ENCODE peak calls at places on chromosomes 11 and 22, in four cellular contexts. One of them, this sample, is unnamed.
A peak's percentile ranks its signal among the peaks of the same experiment; 100 is the strongest.

GRCh38 chr11:40722179-40722795 is 737.2 kb downstream of the LRRC4C start:
- DNase-seq in AG04450: no peak
- DNase-seq in PC-9: peak; percentile 4
- DNase-seq in left ventricle myocardium inferior: no peak
- DNase-seq in this sample: peak; percentile 28

GRCh38 chr11:131912127-131912526 is 541.7 kb downstream of the NTM start:
- DNase-seq in AG04450: no peak
- DNase-seq in PC-9: no peak
- DNase-seq in left ventricle myocardium inferior: no peak
- DNase-seq in this sample: no peak

GRCh38 chr22:44622147-44622427 is 79.9 kb upstream of the PRR5 start:
- DNase-seq in AG04450: no peak
- DNase-seq in PC-9: peak; percentile 15
- DNase-seq in left ventricle myocardium inferior: no peak
- DNase-seq in this sample: no peak

GRCh38 chr22:19105867-19106802 is 16.1 kb downstream of the DGCR2 start:
- DNase-seq in AG04450: no peak
- DNase-seq in PC-9: no peak
- DNase-seq in left ventricle myocardium inferior: no peak
- DNase-seq in this sample: no peak

GRCh38 chr22:36328635-36329216 is 59.0 kb downstream of the MYH9 start:
- DNase-seq in AG04450: peak; percentile 85
- DNase-seq in PC-9: peak; percentile 64
- DNase-seq in left ventricle myocardium inferior: peak; percentile 63
- DNase-seq in this sample: peak; percentile 92

GRCh38 chr22:32661737-32662586 is 139.5 kb upstream of the TIMP3 start:
- DNase-seq in AG04450: no peak
- DNase-seq in PC-9: no peak
- DNase-seq in left ventricle myocardium inferior: no peak
- DNase-seq in this sample: no peak

GRCh38 chr11:115709297-115709696 is 205.1 kb upstream of the CADM1 start:
- DNase-seq in AG04450: no peak
- DNase-seq in PC-9: no peak
- DNase-seq in left ventricle myocardium inferior: no peak
- DNase-seq in this sample: no peak

GRCh38 chr22:25482868-25483639 is 81.4 kb upstream of the GRK3 start:
- DNase-seq in AG04450: no peak
- DNase-seq in PC-9: no peak
- DNase-seq in left ventricle myocardium inferior: no peak
- DNase-seq in this sample: no peak

GRCh38 chr11:133134561-133135173 is 397.6 kb downstream of the OPCML start:
- DNase-seq in AG04450: no peak
- DNase-seq in PC-9: peak; percentile 24
- DNase-seq in left ventricle myocardium inferior: peak; percentile 34
- DNase-seq in this sample: peak; percentile 37

GRCh38 chr22:19767427-19768380 is 7.1 kb downstream of the TBX1 start:
- DNase-seq in AG04450: no peak
- DNase-seq in PC-9: peak; percentile 39
- DNase-seq in left ventricle myocardium inferior: peak; percentile 43
- DNase-seq in this sample: no peak

GRCh38 chr22:18081416-18081815 is 3.6 kb downstream of the PEX26 start:
- DNase-seq in AG04450: no peak
- DNase-seq in PC-9: no peak
- DNase-seq in left ventricle myocardium inferior: no peak
- DNase-seq in this sample: no peak

GRCh38 chr11:122050021-122050710 is 65.8 kb downstream of the BLID start:
- DNase-seq in AG04450: no peak
- DNase-seq in PC-9: no peak
- DNase-seq in left ventricle myocardium inferior: no peak
- DNase-seq in this sample: no peak

GRCh38 chr22:32842486-32842885 is 41.0 kb downstream of the TIMP3 start:
- DNase-seq in AG04450: no peak
- DNase-seq in PC-9: no peak
- DNase-seq in left ventricle myocardium inferior: no peak
- DNase-seq in this sample: no peak

GRCh38 chr11:3203221-3204043 is 15.2 kb downstream of the MRGPRG start:
- DNase-seq in AG04450: no peak
- DNase-seq in PC-9: no peak
- DNase-seq in left ventricle myocardium inferior: peak; percentile 13
- DNase-seq in this sample: peak; percentile 36

GRCh38 chr11:3712274-3712673 is 41.1 kb upstream of the CHRNA10 start:
- DNase-seq in AG04450: no peak
- DNase-seq in PC-9: no peak
- DNase-seq in left ventricle myocardium inferior: no peak
- DNase-seq in this sample: no peak

GRCh38 chr11:106379712-106380111 is 302.2 kb downstream of the AASDHPPT start:
- DNase-seq in AG04450: no peak
- DNase-seq in PC-9: no peak
- DNase-seq in left ventricle myocardium inferior: no peak
- DNase-seq in this sample: no peak

DNA sequence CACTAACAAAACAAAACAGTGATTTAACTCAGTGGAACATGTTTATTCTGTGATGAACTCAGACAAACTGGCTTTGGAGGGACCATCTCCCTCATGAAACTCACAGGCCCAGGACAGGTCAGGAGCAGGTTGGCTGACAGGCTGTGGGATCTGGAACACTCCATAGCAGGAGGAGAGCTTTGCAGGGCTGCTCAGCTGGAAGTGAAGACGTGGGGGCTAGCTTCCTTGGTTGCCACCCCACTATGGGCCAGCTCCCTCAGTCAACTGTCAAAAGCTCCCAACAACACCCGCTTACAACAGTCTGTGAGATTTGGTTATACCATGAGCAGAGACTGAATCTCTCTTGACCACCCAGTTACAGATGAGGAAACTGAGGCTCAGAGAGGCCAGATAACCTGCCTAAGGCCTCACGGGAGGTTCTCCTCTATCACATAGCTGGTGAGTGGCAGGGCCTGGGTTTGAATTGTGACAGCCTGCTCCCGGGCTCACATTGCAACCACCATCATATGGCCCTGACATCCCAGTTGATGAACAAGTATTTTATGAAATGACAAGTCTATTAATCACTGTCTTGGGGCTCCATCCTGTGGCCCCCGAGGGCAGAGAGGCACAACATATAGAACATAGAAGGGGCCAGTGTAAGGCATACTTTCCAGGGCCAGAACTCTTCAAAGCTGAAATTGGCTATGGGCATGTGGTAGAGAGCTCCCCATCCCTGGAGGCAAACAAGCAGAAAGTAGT is 473.4 kb downstream of the MN1 start:
- DNase-seq in AG04450: no peak
- DNase-seq in PC-9: no peak
- DNase-seq in left ventricle myocardium inferior: no peak
- DNase-seq in this sample: no peak
- TF ChIP-seq CTCF in AG04450: no peak
- TF ChIP-seq CTCF in PC-9: no peak
- TF ChIP-seq CTCF in left ventricle myocardium inferior: no peak
- TF ChIP-seq CTCF in this sample: peak; percentile 20

DNA sequence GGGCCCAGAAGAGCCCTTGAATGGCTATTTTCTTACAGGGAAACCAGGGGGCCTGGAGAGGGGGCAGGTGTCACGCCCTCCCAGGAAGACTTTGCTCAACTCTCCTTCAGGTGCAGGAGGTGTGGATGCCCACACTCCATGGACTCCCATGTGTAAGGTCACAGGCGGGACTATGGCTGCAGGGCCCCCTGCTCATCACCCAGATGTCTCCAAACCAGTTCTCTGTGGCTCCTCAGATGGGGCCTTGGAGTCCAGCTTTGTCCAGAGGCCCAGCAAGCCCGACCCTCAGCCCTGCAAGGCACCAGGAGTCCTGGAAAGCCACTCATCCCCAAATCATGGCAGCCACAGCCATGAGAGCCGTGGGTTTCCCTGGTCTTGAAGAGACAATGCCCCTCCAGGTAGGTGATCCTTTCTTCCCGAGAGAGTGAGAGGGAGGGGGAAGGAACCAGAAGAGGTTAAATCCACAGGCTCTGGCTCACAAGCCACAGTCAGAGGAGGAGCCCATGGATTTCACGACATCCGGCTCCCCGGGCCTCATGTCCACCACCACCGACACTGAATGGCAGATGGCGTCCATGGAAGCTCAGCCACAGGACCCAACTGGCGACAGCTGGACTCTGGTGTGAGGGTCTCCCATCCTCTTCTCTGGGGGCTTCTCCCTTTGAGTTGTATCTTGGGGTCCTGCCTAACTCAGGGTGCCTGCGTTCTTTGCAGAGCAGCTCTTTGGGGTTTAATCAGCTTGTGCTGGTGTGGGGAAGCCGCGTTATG is 620.5 kb downstream of the BRD1 start:
- DNase-seq in AG04450: no peak
- DNase-seq in PC-9: no peak
- DNase-seq in left ventricle myocardium inferior: no peak
- DNase-seq in this sample: no peak
- H3K4me3 ChIP-seq in AG04450: no peak overlapping the region
- H3K4me3 ChIP-seq in PC-9: no peak overlapping the region
- H3K4me3 ChIP-seq in left ventricle myocardium inferior: no peak overlapping the region
- H3K4me3 ChIP-seq in this sample: no peak overlapping the region

GRCh38 chr11:860238-861104 is 17.8 kb downstream of the TSPAN4 start:
- DNase-seq in AG04450: no peak
- DNase-seq in PC-9: no peak
- DNase-seq in left ventricle myocardium inferior: no peak
- DNase-seq in this sample: no peak

GRCh38 chr11:861105-861479 is 18.4 kb downstream of the TSPAN4 start:
- DNase-seq in AG04450: no peak
- DNase-seq in PC-9: no peak
- DNase-seq in left ventricle myocardium inferior: no peak
- DNase-seq in this sample: no peak

GRCh38 chr11:859394-860131 is 16.9 kb downstream of the TSPAN4 start:
- DNase-seq in AG04450: peak; percentile 75
- DNase-seq in PC-9: peak; percentile 45
- DNase-seq in left ventricle myocardium inferior: peak; percentile 81
- DNase-seq in this sample: peak; percentile 97

GRCh38 chr11:858053-858992 is 15.7 kb downstream of the TSPAN4 start:
- DNase-seq in AG04450: no peak
- DNase-seq in PC-9: no peak
- DNase-seq in left ventricle myocardium inferior: no peak
- DNase-seq in this sample: no peak

DNA sequence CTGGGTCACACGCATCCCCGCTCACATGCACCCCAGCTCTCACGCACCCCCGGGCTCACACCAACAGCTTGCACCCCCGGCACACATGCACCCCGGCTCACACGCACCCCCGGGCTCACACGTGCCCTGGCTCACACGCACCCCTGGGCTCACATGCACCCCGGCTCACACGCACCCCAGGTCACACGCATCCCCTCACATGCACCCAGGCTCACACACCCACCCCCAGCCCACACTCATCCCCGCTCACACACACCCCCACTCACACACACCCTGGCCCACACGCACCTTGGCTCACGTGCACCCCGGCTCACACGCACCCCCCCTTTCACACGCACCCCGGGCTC is 16.3 kb downstream of the TSPAN4 start:
- DNase-seq in AG04450: no peak
- DNase-seq in PC-9: no peak
- DNase-seq in left ventricle myocardium inferior: no peak
- DNase-seq in this sample: no peak
- TF ChIP-seq CTCF in AG04450: no peak
- TF ChIP-seq CTCF in PC-9: no peak
- TF ChIP-seq CTCF in left ventricle myocardium inferior: no peak
- TF ChIP-seq CTCF in this sample: no peak

GRCh38 chr11:118916842-118917388 is 8.8 kb downstream of the BCL9L start:
- DNase-seq in AG04450: no peak
- DNase-seq in PC-9: peak; percentile 74
- DNase-seq in left ventricle myocardium inferior: peak; percentile 75
- DNase-seq in this sample: peak; percentile 91
- H3K4me3 ChIP-seq in AG04450: peak overlapping the region; percentile 20
- H3K4me3 ChIP-seq in PC-9: peak overlapping the region; percentile 54
- H3K4me3 ChIP-seq in left ventricle myocardium inferior: peak overlapping the region; percentile 99
- H3K4me3 ChIP-seq in this sample: peak overlapping the region; percentile 8

DNA sequence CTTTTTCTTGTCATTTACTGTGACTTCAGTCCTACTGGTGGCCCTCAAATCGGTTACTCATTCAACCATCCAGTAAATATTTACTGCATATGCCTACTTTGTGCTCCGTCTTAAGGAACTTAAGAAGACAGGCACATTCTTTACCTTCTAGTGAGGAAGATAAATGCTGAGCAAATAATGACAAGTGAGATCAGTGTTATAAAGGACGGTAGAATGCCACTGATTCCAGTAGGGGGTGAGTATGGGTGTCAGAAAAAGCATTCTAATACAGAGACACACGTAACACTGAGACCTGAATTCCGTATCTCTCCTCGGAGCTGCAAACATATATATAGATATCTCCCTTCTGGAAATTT is 1.6 kb downstream of the ANKRD42 start:
- DNase-seq in AG04450: no peak
- DNase-seq in PC-9: no peak
- DNase-seq in left ventricle myocardium inferior: no peak
- DNase-seq in this sample: peak; percentile 13
- TF ChIP-seq CTCF in AG04450: no peak
- TF ChIP-seq CTCF in PC-9: no peak
- TF ChIP-seq CTCF in left ventricle myocardium inferior: no peak
- TF ChIP-seq CTCF in this sample: no peak

GRCh38 chr11:45335434-45335833 is 49.3 kb upstream of the SYT13 start:
- DNase-seq in AG04450: no peak
- DNase-seq in PC-9: no peak
- DNase-seq in left ventricle myocardium inferior: no peak
- DNase-seq in this sample: no peak
- H3K4me3 ChIP-seq in AG04450: no peak overlapping the region
- H3K4me3 ChIP-seq in PC-9: no peak overlapping the region
- H3K4me3 ChIP-seq in left ventricle myocardium inferior: no peak overlapping the region
- H3K4me3 ChIP-seq in this sample: no peak overlapping the region

GRCh38 chr11:31870609-31871309 is 59.6 kb upstream of the PAX6 start:
- DNase-seq in AG04450: peak; percentile 2
- DNase-seq in PC-9: peak; percentile 50
- DNase-seq in left ventricle myocardium inferior: peak; percentile 19
- DNase-seq in this sample: peak; percentile 61
- TF ChIP-seq CTCF in AG04450: peak; percentile 83
- TF ChIP-seq CTCF in PC-9: peak; percentile 71
- TF ChIP-seq CTCF in left ventricle myocardium inferior: peak; percentile 74
- TF ChIP-seq CTCF in this sample: peak; percentile 91

GRCh38 chr11:64373598-64373974 is 14.6 kb downstream of the RPS6KA4 start:
- DNase-seq in AG04450: no peak
- DNase-seq in PC-9: no peak
- DNase-seq in left ventricle myocardium inferior: no peak
- DNase-seq in this sample: no peak

GRCh38 chr11:64376071-64376470 is 17.1 kb downstream of the RPS6KA4 start:
- DNase-seq in AG04450: no peak
- DNase-seq in PC-9: no peak
- DNase-seq in left ventricle myocardium inferior: no peak
- DNase-seq in this sample: no peak

GRCh38 chr11:64372021-64372420 is 13.1 kb downstream of the RPS6KA4 start:
- DNase-seq in AG04450: no peak
- DNase-seq in PC-9: no peak
- DNase-seq in left ventricle myocardium inferior: no peak
- DNase-seq in this sample: no peak

GRCh38 chr11:64371201-64371600 is 12.2 kb downstream of the RPS6KA4 start:
- DNase-seq in AG04450: no peak
- DNase-seq in PC-9: no peak
- DNase-seq in left ventricle myocardium inferior: no peak
- DNase-seq in this sample: no peak

GRCh38 chr11:64372802-64373597 is 14.0 kb downstream of the RPS6KA4 start:
- DNase-seq in AG04450: no peak
- DNase-seq in PC-9: no peak
- DNase-seq in left ventricle myocardium inferior: no peak
- DNase-seq in this sample: peak; percentile 18
- H3K4me3 ChIP-seq in AG04450: no peak overlapping the region
- H3K4me3 ChIP-seq in PC-9: no peak overlapping the region
- H3K4me3 ChIP-seq in left ventricle myocardium inferior: no peak overlapping the region
- H3K4me3 ChIP-seq in this sample: no peak overlapping the region

This sample was measured in choroid plexus epithelial cell.